ENCODE peak calls at places on chromosomes 11 and 22, in eight cellular contexts. T is fibroblast of gingiva; Y is head of caudate nucleus; K is NCI-H1092; H is activated CD4-positive, alpha-beta T cell treated with anti-CD3 and anti-CD28 coated beads, Interleukin-2, amount 50 U/mL, for 1 hour; D is AG09309; Z is tibial nerve; E is stimulated activated CD8-positive, alpha-beta memory T cell treated with anti-CD3 and anti-CD28 coated beads, Interleukin-4, amount 100 ng/mL, for 24 hours. Q is an unnamed sample.

GRCh38 chr11:57639321-57640067 is 10.2 kb downstream of the YPEL4 start:
- DNase-seq in T (no peak), Y (no peak), K (no peak), H (no peak), D (no peak), Z (no peak), E (no peak), Q (peak)

GRCh38 chr11:76669901-76670474 is 559 bp downstream of the LRRC32 start:
- DNase-seq in T (peak), Y (no peak), K (no peak), H (no peak), D (no peak), Z (no peak), E (no peak), Q (no peak)

GRCh38 chr11:9594267-9595046 is 21.0 kb downstream of the WEE1 start:
- DNase-seq in T (no peak), Y (no peak), K (no peak), H (no peak), D (no peak), Z (no peak), E (no peak), Q (no peak)

GRCh38 chr22:38981005-38981658 is 1.0 kb upstream of the APOBEC3B start:
- DNase-seq in T (no peak), Y (no peak), K (no peak), H (no peak), D (no peak), Z (no peak), E (no peak), Q (peak)

GRCh38 chr11:7573558-7574296 is 59.9 kb downstream of the PPFIBP2 start:
- DNase-seq in T (no peak), Y (no peak), K (no peak), H (no peak), D (no peak), Z (no peak), E (no peak), Q (no peak)

GRCh38 chr11:130622126-130622525 is 173.7 kb downstream of the ADAMTS15 start:
- DNase-seq in T (no peak), Y (no peak), K (no peak), H (no peak), D (no peak), Z (no peak), E (no peak), Q (peak)

GRCh38 chr22:43007519-43008102 is 7.3 kb downstream of the PACSIN2 start:
- DNase-seq in T (no peak), Y (no peak), K (no peak), H (no peak), D (no peak), Z (no peak), E (no peak), Q (no peak)

GRCh38 chr11:70745451-70745850 is 347.1 kb downstream of the CTTN start:
- DNase-seq in T (no peak), Y (no peak), K (no peak), H (no peak), D (no peak), Z (no peak), E (no peak), Q (no peak)

GRCh38 chr22:46707305-46707704 is 30.7 kb downstream of the CERK start:
- DNase-seq in T (no peak), Y (no peak), K (no peak), H (no peak), D (no peak), Z (no peak), E (no peak), Q (no peak)

GRCh38 chr11:44305643-44306468 is 4.1 kb downstream of the ALX4 start:
- DNase-seq in T (no peak), Y (no peak), K (no peak), H (no peak), D (no peak), Z (no peak), E (no peak), Q (no peak)

GRCh38 chr22:31610611-31611010 is 51.4 kb downstream of the PISD start:
- DNase-seq in T (no peak), Y (no peak), K (no peak), H (no peak), D (no peak), Z (no peak), E (no peak), Q (no peak)

GRCh38 chr11:64620286-64620962 is 29.4 kb downstream of the SLC22A12 start:
- DNase-seq in T (no peak), Y (no peak), K (peak), H (no peak), D (no peak), Z (no peak), E (no peak), Q (peak)

GRCh38 chr11:131511794-131512193 is 141.4 kb downstream of the NTM start:
- DNase-seq in T (no peak), Y (peak), K (peak), H (no peak), D (no peak), Z (peak), E (no peak), Q (no peak)

GRCh38 chr11:8286886-8287285 is 23.2 kb upstream of the LMO1 start:
- DNase-seq in T (no peak), Y (no peak), K (no peak), H (no peak), D (no peak), Z (no peak), E (no peak), Q (no peak)

GRCh38 chr11:82899191-82899820 is 924 bp downstream of the PRCP start:
- DNase-seq in T (no peak), Y (no peak), K (no peak), H (no peak), D (no peak), Z (no peak), E (no peak), Q (peak)

GRCh38 chr11:1586699-1587098 is 1.6 kb upstream of the KRTAP5-1 start:
- DNase-seq in T (no peak), Y (no peak), K (no peak), H (no peak), D (no peak), Z (no peak), E (no peak), Q (no peak)

GRCh38 chr11:86395061-86395551 is 20.4 kb downstream of the CCDC81 start:
- DNase-seq in T (peak), Y (no peak), K (no peak), H (no peak), D (no peak), Z (no peak), E (no peak), Q (no peak)

GRCh38 chr11:131819845-131820244 is 449.4 kb downstream of the NTM start:
- DNase-seq in T (no peak), Y (no peak), K (no peak), H (no peak), D (no peak), Z (no peak), E (no peak), Q (no peak)

GRCh38 chr22:46800102-46800857 is 37.8 kb downstream of the TBC1D22A start:
- DNase-seq in T (no peak), Y (no peak), K (no peak), H (no peak), D (no peak), Z (no peak), E (no peak), Q (no peak)

GRCh38 chr11:76598426-76598839 is 72.1 kb downstream of the LRRC32 start:
- DNase-seq in T (peak), Y (no peak), K (peak), H (no peak), D (no peak), Z (no peak), E (no peak), Q (no peak)

Q was measured in DMS79.